ENCODE peak calls at places on chromosomes 11 and 22, in five cellular contexts. J, K, S, I and Z are unnamed samples.

GRCh38 chr11:20451568-20451967 is 64.1 kb downstream of the PRMT3 start:
- DNase-seq in K (no peak), S (no peak), J (no peak), I (no peak), Z (no peak)

GRCh38 chr22:33577862-33578411 is 342.3 kb downstream of the LARGE1 start:
- DNase-seq in I (no peak), J (no peak), K (no peak), S (no peak), Z (no peak)

GRCh38 chr11:108199446-108200321 is 22.8 kb downstream of the NPAT start:
- DNase-seq in S (peak), I (no peak), K (no peak), J (peak), Z (no peak)

GRCh38 chr22:33438273-33438672 is 380.1 kb upstream of the SYN3 start:
- DNase-seq in J (no peak), K (no peak), S (no peak), I (no peak), Z (no peak)

GRCh38 chr11:9606799-9607510 is 33.5 kb downstream of the WEE1 start:
- DNase-seq in K (no peak), I (no peak), S (no peak), J (no peak), Z (no peak)

GRCh38 chr11:130389315-130389935 is 39.0 kb downstream of the ADAMTS8 start:
- DNase-seq in J (no peak), K (no peak), S (no peak), I (no peak), Z (no peak)

GRCh38 chr11:8381871-8382396 is 118.3 kb upstream of the LMO1 start:
- DNase-seq in J (no peak), I (no peak), S (no peak), K (no peak), Z (no peak)

GRCh38 chr11:106344392-106344791 is 266.9 kb downstream of the AASDHPPT start:
- DNase-seq in S (no peak), J (no peak), K (no peak), I (no peak), Z (no peak)

GRCh38 chr11:125935629-125936199 is 10.1 kb upstream of the VSIG10L2 start:
- DNase-seq in I (no peak), J (no peak), K (no peak), S (no peak), Z (no peak)

GRCh38 chr11:104713366-104713765 is 184.9 kb downstream of the CASP12 start:
- DNase-seq in J (no peak), K (no peak), S (no peak), I (no peak), Z (no peak)

GRCh38 chr22:29427176-29427760 is 11.1 kb upstream of the RFPL1 start:
- DNase-seq in K (no peak), I (no peak), S (no peak), J (no peak), Z (no peak)

GRCh38 chr11:18578975-18579598 is 9.4 kb downstream of the UEVLD start:
- DNase-seq in K (no peak), I (no peak), J (no peak), S (peak), Z (no peak)